ENCODE peak calls at places on chromosomes 12 and 14, in eight cellular contexts. O, M, G, X, C, I, B and F are unnamed samples.

GRCh38 chr12:104576980-104577925 is 120.5 kb downstream of the CHST11 start:
- ATAC-seq in O (no peak), M (peak; percentile 63), G (no peak), X (no peak), C (no peak), I (no peak), B (no peak), F (peak; percentile 52)

GRCh38 chr14:94613720-94614644 is 1.8 kb downstream of the SERPINA3 start:
- ATAC-seq in O (no peak), M (no peak), G (no peak), X (no peak), C (no peak), I (no peak), B (no peak), F (no peak)

GRCh38 chr12:7832059-7832696 is 40.5 kb downstream of the SLC2A14 start:
- ATAC-seq in O (no peak), M (peak; percentile 84), G (peak; percentile 76), X (peak; percentile 41), C (peak; percentile 85), I (no peak), B (peak; percentile 61), F (peak; percentile 96)

GRCh38 chr14:106062502-106063272 is 536.3 kb downstream of the TMEM121 start:
- ATAC-seq in O (no peak), M (no peak), G (no peak), X (no peak), C (no peak), I (no peak), B (no peak), F (no peak)

GRCh38 chr12:45989277-45989856 is 1.0 kb downstream of the SCAF11 start:
- ATAC-seq in O (peak; percentile 6), M (peak; percentile 6), G (peak; percentile 19), X (peak; percentile 46), C (peak; percentile 41), I (peak; percentile 32), B (peak; percentile 48), F (peak; percentile 15)

GRCh38 chr12:57012600-57013465 is 3.5 kb downstream of the TAC3 start:
- ATAC-seq in O (no peak), M (no peak), G (no peak), X (no peak), C (peak; percentile 10), I (no peak), B (no peak), F (no peak)

GRCh38 chr14:72723741-72724530 is 170.0 kb downstream of the DPF3 start:
- ATAC-seq in O (no peak), M (no peak), G (no peak), X (peak; percentile 26), C (no peak), I (no peak), B (no peak), F (no peak)

GRCh38 chr12:57552692-57553321 is 3.0 kb downstream of the KIF5A start:
- ATAC-seq in O (no peak), M (no peak), G (no peak), X (no peak), C (no peak), I (no peak), B (no peak), F (no peak)

GRCh38 chr12:51482808-51483532 is 58.3 kb downstream of the SLC4A8 start:
- ATAC-seq in O (no peak), M (peak; percentile 84), G (peak; percentile 89), X (no peak), C (no peak), I (no peak), B (no peak), F (peak; percentile 84)

GRCh38 chr14:89276424-89276975 is 140.5 kb downstream of the FOXN3 start:
- ATAC-seq in O (no peak), M (peak; percentile 97), G (peak; percentile 84), X (no peak), C (peak; percentile 26), I (no peak), B (no peak), F (peak; percentile 98)

GRCh38 chr14:54975856-54976255 is 51.0 kb downstream of the WDHD1 start:
- ATAC-seq in O (no peak), M (no peak), G (no peak), X (no peak), C (no peak), I (no peak), B (no peak), F (peak; percentile 45)

GRCh38 chr12:120879102-120879501 is 25.1 kb downstream of the SPPL3 start:
- ATAC-seq in O (no peak), M (no peak), G (no peak), X (no peak), C (no peak), I (no peak), B (no peak), F (no peak)

GRCh38 chr14:102584871-102585869 is 7.3 kb upstream of the RCOR1 start:
- ATAC-seq in O (no peak), M (no peak), G (no peak), X (no peak), C (peak; percentile 81), I (no peak), B (peak; percentile 86), F (no peak)

GRCh38 chr14:23000860-23001259 is 9.1 kb downstream of the C14orf93 start:
- ATAC-seq in O (no peak), M (no peak), G (no peak), X (no peak), C (no peak), I (no peak), B (peak; percentile 81), F (peak; percentile 32)